ENCODE peak calls at places on chromosome 6, in five cellular contexts. T, H, Z, C and L are unnamed samples.
A peak's percentile ranks its signal among the peaks of the same experiment; 100 is the strongest.

GRCh38 chr6:5302220-5302946 is 41.1 kb downstream of the FARS2 start:
- DNase-seq in T (no peak), H (no peak), Z (no peak), C (no peak), L (no peak)

GRCh38 chr6:127201321-127201720 is 65.3 kb upstream of the RNF146 start:
- DNase-seq in T (no peak), H (peak; percentile 88), Z (no peak), C (no peak), L (no peak)

GRCh38 chr6:31922942-31923341 is 4.6 kb upstream of the C2 start:
- DNase-seq in T (no peak), H (no peak), Z (no peak), C (no peak), L (no peak)

GRCh38 chr6:49384913-49385312 is 78.1 kb downstream of the MMUT start:
- DNase-seq in T (no peak), H (no peak), Z (no peak), C (no peak), L (no peak)

GRCh38 chr6:14781707-14782306 is 464.1 kb upstream of the JARID2 start:
- DNase-seq in T (no peak), H (no peak), Z (no peak), C (no peak), L (no peak)

GRCh38 chr6:68651018-68651985 is 16.2 kb downstream of the ADGRB3 start:
- DNase-seq in T (no peak), H (no peak), Z (no peak), C (no peak), L (no peak)

GRCh38 chr6:39980839-39981580 is 46.7 kb upstream of the MOCS1 start:
- DNase-seq in T (no peak), H (peak; percentile 75), Z (no peak), C (peak; percentile 53), L (peak; percentile 1)

GRCh38 chr6:43774776-43775583 is 5.0 kb downstream of the VEGFA start:
- DNase-seq in T (peak; percentile 89), H (peak; percentile 89), Z (peak; percentile 83), C (peak; percentile 64), L (peak; percentile 57)

GRCh38 chr6:143333749-143334520 is 116.6 kb downstream of the ADAT2 start:
- DNase-seq in T (no peak), H (peak; percentile 60), Z (no peak), C (no peak), L (no peak)

GRCh38 chr6:110946498-110946897 is 12.0 kb upstream of the GTF3C6 start:
- DNase-seq in T (no peak), H (peak; percentile 29), Z (no peak), C (no peak), L (no peak)

GRCh38 chr6:80725156-80725930 is 618.9 kb downstream of the BCKDHB start:
- DNase-seq in T (no peak), H (peak; percentile 27), Z (no peak), C (peak; percentile 79), L (no peak)

GRCh38 chr6:23027281-23027680 is 457.9 kb downstream of the HDGFL1 start:
- DNase-seq in T (no peak), H (no peak), Z (no peak), C (no peak), L (no peak)

GRCh38 chr6:150258381-150258780 is 110.4 kb upstream of the IYD start:
- DNase-seq in T (no peak), H (no peak), Z (no peak), C (no peak), L (no peak)

GRCh38 chr6:6004147-6004995 is 2.4 kb downstream of the NRN1 start:
- DNase-seq in T (no peak), H (peak; percentile 61), Z (no peak), C (no peak), L (no peak)

GRCh38 chr6:6169141-6169540 is 151.3 kb downstream of the F13A1 start:
- DNase-seq in T (no peak), H (no peak), Z (no peak), C (no peak), L (no peak)

GRCh38 chr6:137764464-137764863 is 102.6 kb upstream of the TNFAIP3 start:
- DNase-seq in T (no peak), H (peak; percentile 77), Z (no peak), C (no peak), L (no peak)

GRCh38 chr6:150687508-150687907 is 87.8 kb downstream of the PLEKHG1 start:
- DNase-seq in T (no peak), H (no peak), Z (no peak), C (no peak), L (no peak)

GRCh38 chr6:14796974-14797762 is 448.7 kb upstream of the JARID2 start:
- DNase-seq in T (no peak), H (peak; percentile 60), Z (no peak), C (no peak), L (no peak)

GRCh38 chr6:149140137-149140909 is 177.2 kb upstream of the TAB2 start:
- DNase-seq in T (no peak), H (no peak), Z (no peak), C (no peak), L (no peak)

GRCh38 chr6:16667509-16667908 is 93.8 kb downstream of the ATXN1 start:
- DNase-seq in T (no peak), H (no peak), Z (no peak), C (no peak), L (no peak)

GRCh38 chr6:134119481-134119880 is 67.1 kb upstream of the SLC2A12 start:
- DNase-seq in T (no peak), H (no peak), Z (no peak), C (no peak), L (no peak)

GRCh38 chr6:43855247-43855646 is 85.2 kb downstream of the VEGFA start:
- DNase-seq in T (peak; percentile 26), H (no peak), Z (peak; percentile 15), C (no peak), L (no peak)

GRCh38 chr6:152070556-152070955 is 263.1 kb downstream of the ESR1 start:
- DNase-seq in T (no peak), H (no peak), Z (no peak), C (no peak), L (no peak)

GRCh38 chr6:69704916-69705315 is 91.9 kb downstream of the LMBRD1 start:
- DNase-seq in T (no peak), H (no peak), Z (no peak), C (no peak), L (no peak)

GRCh38 chr6:107716688-107717089 is 107.4 kb downstream of the SCML4 start:
- DNase-seq in T (no peak), H (peak; percentile 32), Z (no peak), C (peak; percentile 94), L (no peak)

GRCh38 chr6:49551126-49551865 is 828 bp downstream of the C6orf141 start:
- DNase-seq in T (no peak), H (peak; percentile 32), Z (peak; percentile 58), C (no peak), L (no peak)

GRCh38 chr6:19210849-19211590 is 626.1 kb upstream of the ID4 start:
- DNase-seq in T (peak; percentile 59), H (peak; percentile 1), Z (peak; percentile 24), C (no peak), L (no peak)

GRCh38 chr6:156585859-156586258 is 191.3 kb upstream of the ARID1B start:
- DNase-seq in T (no peak), H (no peak), Z (no peak), C (no peak), L (no peak)

GRCh38 chr6:136408205-136408604 is 118.6 kb upstream of the BCLAF1 start:
- DNase-seq in T (no peak), H (peak; percentile 75), Z (no peak), C (no peak), L (no peak)

GRCh38 chr6:55827818-55828522 is 47.4 kb downstream of the BMP5 start:
- DNase-seq in T (no peak), H (no peak), Z (no peak), C (no peak), L (no peak)

GRCh38 chr6:66183982-66184555 is 477.0 kb upstream of the EYS start:
- DNase-seq in T (no peak), H (peak; percentile 47), Z (no peak), C (no peak), L (no peak)

GRCh38 chr6:55636406-55637102 is 57.6 kb upstream of the HMGCLL1 start:
- DNase-seq in T (no peak), H (peak; percentile 63), Z (no peak), C (no peak), L (no peak)

GRCh38 chr6:169959129-169960002 is 207.9 kb downstream of the ERMARD start:
- DNase-seq in T (peak; percentile 68), H (no peak), Z (peak; percentile 55), C (peak; percentile 70), L (no peak)

DNA sequence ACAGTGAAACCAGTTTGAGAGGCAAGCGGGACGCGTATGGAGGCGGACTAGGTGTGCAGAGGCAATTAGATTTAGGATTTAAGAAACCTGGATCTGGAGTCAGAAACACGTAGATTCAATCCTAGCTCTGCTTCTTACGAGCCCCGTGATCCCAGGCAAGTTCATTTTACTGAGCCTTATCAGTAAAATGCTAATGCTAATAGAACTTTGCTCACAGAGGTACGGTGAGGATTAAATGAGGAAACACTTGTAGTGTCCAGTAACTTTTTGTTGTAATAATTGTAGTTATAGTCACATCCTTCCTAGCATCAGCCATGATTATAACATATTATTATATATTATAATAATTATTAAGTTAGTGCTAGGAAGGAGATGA is 21.2 kb downstream of the DEF6 start:
- DNase-seq in T (no peak), H (no peak), Z (no peak), C (no peak), L (no peak)
- H3K27ac ChIP-seq in T (no peak overlapping the region), H (no peak overlapping the region), Z (peak overlapping the region; percentile 50), C (no peak overlapping the region), L (no peak overlapping the region)

DNA sequence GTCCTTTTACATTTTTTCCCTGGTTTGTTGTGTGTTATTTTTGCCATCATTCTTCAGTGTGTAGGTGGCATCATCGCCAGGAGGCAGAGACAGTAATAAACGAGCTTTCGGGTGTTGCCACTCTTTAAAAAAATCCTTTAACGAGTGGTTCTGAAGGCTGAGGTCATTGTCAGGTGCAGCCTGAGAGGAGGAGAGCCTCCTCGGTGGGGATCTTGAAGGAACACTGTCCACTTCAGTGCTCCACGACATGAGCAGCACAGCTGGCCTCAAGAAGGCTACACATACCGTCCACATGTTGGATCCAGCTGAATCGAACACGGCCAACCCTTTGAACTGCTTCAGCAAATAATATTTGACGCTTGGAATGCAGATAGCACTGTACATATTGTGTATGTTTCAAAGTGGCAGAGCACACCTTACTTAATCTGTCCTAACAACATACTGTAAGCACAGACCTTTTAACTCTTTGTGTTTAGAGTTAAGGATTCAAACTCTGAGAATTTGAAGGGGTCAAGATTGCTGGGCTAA is 48.0 kb upstream of the FOXQ1 start:
- DNase-seq in T (no peak), H (no peak), Z (no peak), C (no peak), L (no peak)
- H3K27ac ChIP-seq in T (no peak overlapping the region), H (no peak overlapping the region), Z (no peak overlapping the region), C (no peak overlapping the region), L (no peak overlapping the region)

GRCh38 chr6:11241793-11242201 is 9.3 kb upstream of the NEDD9 start:
- DNase-seq in T (peak; percentile 92), H (peak; percentile 67), Z (no peak), C (no peak), L (no peak)
- H3K27ac ChIP-seq in T (peak overlapping the region; percentile 15), H (no peak overlapping the region), Z (no peak overlapping the region), C (no peak overlapping the region), L (no peak overlapping the region)

DNA sequence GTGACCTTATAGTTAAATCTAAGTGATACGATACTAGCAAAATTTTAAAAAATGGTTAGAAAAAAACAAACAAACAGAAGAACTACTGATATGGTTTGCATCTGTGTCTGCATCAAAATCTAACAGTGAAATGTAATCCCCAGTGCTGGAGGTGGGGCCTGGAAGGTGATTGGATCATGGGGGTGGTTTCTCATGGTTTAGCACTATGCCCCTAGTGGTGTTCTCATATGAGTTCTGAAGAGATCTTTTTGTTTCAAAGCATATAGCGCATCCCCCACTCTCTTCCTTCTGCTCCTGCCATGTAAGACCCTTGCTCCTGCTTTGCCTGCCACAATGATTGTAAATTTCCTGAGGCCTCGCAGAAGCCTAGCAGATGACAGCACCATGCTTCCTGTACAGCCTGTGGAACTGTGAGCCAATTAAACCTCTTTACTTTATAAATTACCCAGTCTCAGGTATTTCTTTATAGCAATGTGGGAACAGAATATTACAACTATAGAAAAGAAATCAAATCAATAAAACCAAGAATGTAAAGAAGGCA is 5.4 kb downstream of the FBXL4 start:
- DNase-seq in T (no peak), H (no peak), Z (no peak), C (no peak), L (no peak)
- H3K27ac ChIP-seq in T (no peak overlapping the region), H (no peak overlapping the region), Z (no peak overlapping the region), C (no peak overlapping the region), L (no peak overlapping the region)